ENCODE peak calls at places on chromosomes 1 and 21, in seven cellular contexts. One of them, this sample, is unnamed.

GRCh38 chr1:25583519-25584370 is 32.8 kb upstream of the MAN1C1 start:
- DNase-seq in H1: no peak
- DNase-seq in mesendoderm: no peak
- DNase-seq in H9: no peak
- DNase-seq in IMR-90: no peak
- DNase-seq in neuronal stem cell: no peak
- DNase-seq in trophoblast cell: peak
- DNase-seq in this sample: no peak

GRCh38 chr1:31390071-31390470 is 17.2 kb upstream of the FABP3 start:
- DNase-seq in trophoblast cell: peak
- DNase-seq in H9: no peak
- DNase-seq in mesendoderm: no peak
- DNase-seq in H1: no peak
- DNase-seq in IMR-90: no peak
- DNase-seq in neuronal stem cell: no peak
- DNase-seq in this sample: no peak

GRCh38 chr21:44958471-44959191 is 18.8 kb downstream of the SLX9 start:
- DNase-seq in trophoblast cell: peak
- DNase-seq in mesendoderm: peak
- DNase-seq in H9: no peak
- DNase-seq in IMR-90: peak
- DNase-seq in H1: no peak
- DNase-seq in neuronal stem cell: peak
- DNase-seq in this sample: peak

GRCh38 chr1:210446479-210446878 is 117.8 kb downstream of the HHAT start:
- DNase-seq in trophoblast cell: peak
- DNase-seq in mesendoderm: no peak
- DNase-seq in H1: no peak
- DNase-seq in neuronal stem cell: peak
- DNase-seq in IMR-90: peak
- DNase-seq in H9: peak
- DNase-seq in this sample: peak

GRCh38 chr21:36330904-36331303 is 10.9 kb downstream of the MORC3 start:
- DNase-seq in IMR-90: peak
- DNase-seq in H1: no peak
- DNase-seq in H9: no peak
- DNase-seq in trophoblast cell: peak
- DNase-seq in mesendoderm: peak
- DNase-seq in neuronal stem cell: no peak
- DNase-seq in this sample: peak

GRCh38 chr1:157798211-157798610 is 21.3 kb upstream of the FCRL2 start:
- DNase-seq in H9: no peak
- DNase-seq in H1: no peak
- DNase-seq in IMR-90: no peak
- DNase-seq in trophoblast cell: no peak
- DNase-seq in neuronal stem cell: no peak
- DNase-seq in mesendoderm: no peak
- DNase-seq in this sample: no peak

GRCh38 chr1:83692524-83693336 is 306.2 kb downstream of the TTLL7 start:
- DNase-seq in H1: peak
- DNase-seq in H9: peak
- DNase-seq in trophoblast cell: peak
- DNase-seq in mesendoderm: peak
- DNase-seq in neuronal stem cell: peak
- DNase-seq in IMR-90: peak
- DNase-seq in this sample: peak

GRCh38 chr1:61140778-61141177 is 58.4 kb downstream of the NFIA start:
- DNase-seq in neuronal stem cell: no peak
- DNase-seq in mesendoderm: no peak
- DNase-seq in trophoblast cell: no peak
- DNase-seq in IMR-90: no peak
- DNase-seq in H1: no peak
- DNase-seq in H9: no peak
- DNase-seq in this sample: no peak

GRCh38 chr21:17781524-17781923 is 37.6 kb downstream of the C21orf91 start:
- DNase-seq in H9: no peak
- DNase-seq in H1: no peak
- DNase-seq in neuronal stem cell: no peak
- DNase-seq in IMR-90: no peak
- DNase-seq in trophoblast cell: no peak
- DNase-seq in mesendoderm: peak
- DNase-seq in this sample: no peak

GRCh38 chr1:23930861-23931471 is 17.8 kb upstream of the CNR2 start:
- DNase-seq in neuronal stem cell: no peak
- DNase-seq in H1: no peak
- DNase-seq in trophoblast cell: peak
- DNase-seq in IMR-90: peak
- DNase-seq in H9: no peak
- DNase-seq in mesendoderm: no peak
- DNase-seq in this sample: peak

GRCh38 chr21:29849735-29850176 is 90.0 kb downstream of the GRIK1 start:
- DNase-seq in H1: peak
- DNase-seq in neuronal stem cell: peak
- DNase-seq in IMR-90: peak
- DNase-seq in H9: peak
- DNase-seq in trophoblast cell: peak
- DNase-seq in mesendoderm: peak
- DNase-seq in this sample: peak

GRCh38 chr1:207867136-207868081 is 43.5 kb downstream of the CD34 start:
- DNase-seq in mesendoderm: no peak
- DNase-seq in H1: no peak
- DNase-seq in IMR-90: no peak
- DNase-seq in neuronal stem cell: no peak
- DNase-seq in trophoblast cell: no peak
- DNase-seq in H9: no peak
- DNase-seq in this sample: peak

GRCh38 chr1:207868769-207869721 is 41.9 kb downstream of the CD34 start:
- DNase-seq in trophoblast cell: peak
- DNase-seq in IMR-90: peak
- DNase-seq in H1: peak
- DNase-seq in neuronal stem cell: peak
- DNase-seq in H9: peak
- DNase-seq in mesendoderm: peak
- DNase-seq in this sample: peak

GRCh38 chr1:207863893-207864535 is 46.9 kb downstream of the CD34 start:
- DNase-seq in H9: no peak
- DNase-seq in IMR-90: no peak
- DNase-seq in H1: no peak
- DNase-seq in neuronal stem cell: no peak
- DNase-seq in mesendoderm: no peak
- DNase-seq in trophoblast cell: no peak
- DNase-seq in this sample: no peak

GRCh38 chr1:207868252-207868768 is 42.6 kb downstream of the CD34 start:
- DNase-seq in IMR-90: no peak
- DNase-seq in mesendoderm: no peak
- DNase-seq in H9: no peak
- DNase-seq in neuronal stem cell: no peak
- DNase-seq in trophoblast cell: no peak
- DNase-seq in H1: no peak
- DNase-seq in this sample: peak

GRCh38 chr1:207866471-207867135 is 44.3 kb downstream of the CD34 start:
- DNase-seq in trophoblast cell: peak
- DNase-seq in mesendoderm: no peak
- DNase-seq in H9: no peak
- DNase-seq in neuronal stem cell: no peak
- DNase-seq in H1: no peak
- DNase-seq in IMR-90: peak
- DNase-seq in this sample: peak
- H3K27ac ChIP-seq in trophoblast cell: no peak
- H3K27ac ChIP-seq in mesendoderm: no peak
- H3K27ac ChIP-seq in H9: no peak
- H3K27ac ChIP-seq in neuronal stem cell: no peak
- H3K27ac ChIP-seq in H1: no peak
- H3K27ac ChIP-seq in IMR-90: no peak
- H3K27ac ChIP-seq in this sample: no peak

DNA sequence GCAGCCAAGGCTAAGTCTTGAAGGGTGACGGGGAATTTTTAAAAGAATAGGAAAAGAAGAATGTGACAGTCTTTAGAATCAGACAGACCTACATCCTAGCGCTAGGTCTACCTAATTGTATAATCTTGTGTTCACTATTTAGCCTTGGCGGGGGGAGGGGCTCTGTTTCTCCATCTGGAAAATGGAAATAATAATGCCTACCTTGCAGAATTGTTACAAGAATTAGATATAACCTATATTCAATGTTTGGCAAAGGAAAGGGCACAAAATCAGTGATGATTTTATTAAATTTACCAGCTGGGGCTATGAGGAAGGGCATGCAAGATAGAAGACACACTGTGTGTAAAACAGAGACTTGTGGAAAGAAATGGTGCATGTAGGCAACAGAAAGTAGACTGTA is 154.8 kb downstream of the ZBTB18 start:
- DNase-seq in H1: no peak
- DNase-seq in IMR-90: no peak
- DNase-seq in mesendoderm: no peak
- DNase-seq in trophoblast cell: no peak
- DNase-seq in H9: no peak
- DNase-seq in neuronal stem cell: no peak
- DNase-seq in this sample: no peak
- H3K18ac ChIP-seq in H1: no peak
- H3K18ac ChIP-seq in IMR-90: no peak
- H3K18ac ChIP-seq in mesendoderm: no peak
- H3K18ac ChIP-seq in trophoblast cell: no peak
- H3K18ac ChIP-seq in H9: no peak
- H3K18ac ChIP-seq in neuronal stem cell: no peak
- H3K18ac ChIP-seq in this sample: no peak

GRCh38 chr1:178682886-178683285 is 42.2 kb upstream of the RALGPS2 start:
- DNase-seq in H1: no peak
- DNase-seq in IMR-90: no peak
- DNase-seq in trophoblast cell: no peak
- DNase-seq in mesendoderm: no peak
- DNase-seq in neuronal stem cell: no peak
- DNase-seq in H9: no peak
- DNase-seq in this sample: no peak

GRCh38 chr1:178683304-178683703 is 41.7 kb upstream of the RALGPS2 start:
- DNase-seq in mesendoderm: no peak
- DNase-seq in H9: no peak
- DNase-seq in trophoblast cell: no peak
- DNase-seq in IMR-90: no peak
- DNase-seq in neuronal stem cell: no peak
- DNase-seq in H1: no peak
- DNase-seq in this sample: no peak

GRCh38 chr1:178684542-178685000 is 40.5 kb upstream of the RALGPS2 start:
- DNase-seq in trophoblast cell: peak
- DNase-seq in H1: no peak
- DNase-seq in H9: no peak
- DNase-seq in mesendoderm: no peak
- DNase-seq in neuronal stem cell: no peak
- DNase-seq in IMR-90: peak
- DNase-seq in this sample: peak

GRCh38 chr1:178682429-178682828 is 42.6 kb upstream of the RALGPS2 start:
- DNase-seq in neuronal stem cell: no peak
- DNase-seq in H1: no peak
- DNase-seq in trophoblast cell: no peak
- DNase-seq in H9: no peak
- DNase-seq in IMR-90: no peak
- DNase-seq in mesendoderm: no peak
- DNase-seq in this sample: peak

GRCh38 chr1:178684111-178684510 is 40.9 kb upstream of the RALGPS2 start:
- DNase-seq in mesendoderm: no peak
- DNase-seq in H1: no peak
- DNase-seq in trophoblast cell: peak
- DNase-seq in neuronal stem cell: no peak
- DNase-seq in H9: no peak
- DNase-seq in IMR-90: no peak
- DNase-seq in this sample: no peak
- H3K27ac ChIP-seq in mesendoderm: no peak
- H3K27ac ChIP-seq in H1: no peak
- H3K27ac ChIP-seq in trophoblast cell: no peak
- H3K27ac ChIP-seq in neuronal stem cell: no peak
- H3K27ac ChIP-seq in H9: no peak
- H3K27ac ChIP-seq in IMR-90: peak
- H3K27ac ChIP-seq in this sample: peak

GRCh38 chr21:27735699-27736098 is 768.8 kb upstream of the ADAMTS5 start:
- DNase-seq in mesendoderm: no peak
- DNase-seq in neuronal stem cell: no peak
- DNase-seq in H1: no peak
- DNase-seq in trophoblast cell: no peak
- DNase-seq in IMR-90: no peak
- DNase-seq in H9: no peak
- DNase-seq in this sample: no peak

GRCh38 chr21:27740084-27740483 is 773.2 kb upstream of the ADAMTS5 start:
- DNase-seq in neuronal stem cell: no peak
- DNase-seq in trophoblast cell: no peak
- DNase-seq in H1: no peak
- DNase-seq in mesendoderm: no peak
- DNase-seq in H9: no peak
- DNase-seq in IMR-90: no peak
- DNase-seq in this sample: no peak

GRCh38 chr21:27739187-27739586 is 772.3 kb upstream of the ADAMTS5 start:
- DNase-seq in neuronal stem cell: no peak
- DNase-seq in IMR-90: no peak
- DNase-seq in H1: no peak
- DNase-seq in mesendoderm: no peak
- DNase-seq in H9: no peak
- DNase-seq in trophoblast cell: no peak
- DNase-seq in this sample: no peak

DNA sequence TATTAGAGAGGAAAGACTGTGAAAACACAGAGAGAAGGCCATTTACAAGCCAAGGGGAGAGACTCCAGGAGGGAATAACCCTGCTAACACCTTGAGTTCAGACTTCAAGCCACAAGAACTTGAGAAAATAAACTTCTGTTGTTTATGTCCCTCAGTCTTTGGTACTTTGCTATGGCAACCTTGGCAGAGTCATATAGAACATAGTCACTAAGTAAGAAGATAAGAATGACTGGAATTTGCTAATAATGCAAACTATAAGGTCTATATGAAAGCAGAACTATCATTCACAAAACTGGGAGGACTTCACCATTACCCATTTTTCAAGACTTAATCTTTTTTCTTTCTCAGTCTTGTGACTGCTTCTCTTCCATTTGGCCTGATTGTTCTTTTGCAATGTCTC is 767.3 kb upstream of the ADAMTS5 start:
- DNase-seq in mesendoderm: peak
- DNase-seq in IMR-90: peak
- DNase-seq in H1: no peak
- DNase-seq in trophoblast cell: no peak
- DNase-seq in H9: no peak
- DNase-seq in neuronal stem cell: no peak
- DNase-seq in this sample: peak
- H3K18ac ChIP-seq in mesendoderm: no peak
- H3K18ac ChIP-seq in IMR-90: peak
- H3K18ac ChIP-seq in H1: no peak
- H3K18ac ChIP-seq in trophoblast cell: no peak
- H3K18ac ChIP-seq in H9: no peak
- H3K18ac ChIP-seq in neuronal stem cell: no peak
- H3K18ac ChIP-seq in this sample: no peak

DNA sequence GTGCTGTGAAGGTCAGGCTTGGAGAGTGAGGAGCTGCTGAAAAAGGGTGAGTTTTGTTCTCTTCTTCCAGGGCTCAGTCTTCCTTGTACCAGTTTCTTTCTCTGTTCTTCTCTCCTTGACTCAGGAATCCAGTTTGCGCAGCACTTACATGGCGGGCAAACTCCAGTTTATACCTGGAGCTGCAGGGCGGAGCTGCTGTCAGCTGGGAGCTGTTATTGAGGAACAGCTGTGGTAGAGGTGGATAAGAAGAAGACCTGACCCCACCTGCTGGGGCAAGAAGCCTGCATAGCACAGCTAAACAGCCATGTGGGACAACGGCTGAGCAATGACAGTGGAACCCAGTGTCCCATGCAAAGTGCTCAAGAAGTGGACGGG is 46.2 kb downstream of the GALNT2 start:
- DNase-seq in H1: no peak
- DNase-seq in IMR-90: no peak
- DNase-seq in neuronal stem cell: no peak
- DNase-seq in trophoblast cell: no peak
- DNase-seq in mesendoderm: no peak
- DNase-seq in H9: no peak
- DNase-seq in this sample: no peak
- H3K27ac ChIP-seq in H1: no peak
- H3K27ac ChIP-seq in IMR-90: peak
- H3K27ac ChIP-seq in neuronal stem cell: no peak
- H3K27ac ChIP-seq in trophoblast cell: no peak
- H3K27ac ChIP-seq in mesendoderm: no peak
- H3K27ac ChIP-seq in H9: no peak
- H3K27ac ChIP-seq in this sample: no peak

This sample was measured in mesenchymal stem cell.